ENCODE peak calls at places on chromosomes 2 and 18, in eight cellular contexts. A, F, U, C, H, T, K and Z are unnamed samples.

GRCh38 chr2:170465241-170465640 is 249.9 kb upstream of the SP5 start:
- DNase-seq in T (no peak), K (no peak), A (no peak), F (peak; percentile 59), U (no peak), C (no peak), H (no peak), Z (no peak)

GRCh38 chr2:241551998-241552737 is 6.4 kb upstream of the BOK start:
- DNase-seq in K (no peak), T (no peak), C (no peak), U (no peak), H (no peak), A (no peak), F (no peak), Z (no peak)

GRCh38 chr18:26386421-26386820 is 160.2 kb downstream of the TAF4B start:
- DNase-seq in H (no peak), K (no peak), F (no peak), T (no peak), C (no peak), U (no peak), A (no peak), Z (no peak)

GRCh38 chr18:51195602-51196115 is 1.8 kb downstream of the MEX3C start:
- DNase-seq in U (no peak), T (peak; percentile 34), A (no peak), K (peak; percentile 20), H (peak; percentile 14), F (peak; percentile 27), C (peak; percentile 33), Z (peak; percentile 49)

GRCh38 chr2:215863687-215864086 is 149.7 kb downstream of the MREG start:
- DNase-seq in T (no peak), H (no peak), K (no peak), U (no peak), C (no peak), A (no peak), F (no peak), Z (no peak)

GRCh38 chr18:63040788-63041410 is 278.7 kb downstream of the BCL2 start:
- DNase-seq in H (no peak), C (no peak), A (no peak), U (no peak), K (no peak), T (no peak), F (no peak), Z (no peak)

GRCh38 chr2:61900246-61900645 is 5.2 kb upstream of the COMMD1 start:
- DNase-seq in F (no peak), T (no peak), C (no peak), K (no peak), A (no peak), H (no peak), U (no peak), Z (no peak)

GRCh38 chr2:199258291-199258690 is 199.4 kb downstream of the SATB2 start:
- DNase-seq in F (peak; percentile 22), C (no peak), T (no peak), U (no peak), A (no peak), H (no peak), K (no peak), Z (no peak)

GRCh38 chr2:42960835-42961165 is 168.4 kb upstream of the HAAO start:
- DNase-seq in T (no peak), H (no peak), K (no peak), C (no peak), F (no peak), U (no peak), A (no peak), Z (no peak)

GRCh38 chr2:49251766-49252165 is 97.5 kb upstream of the FSHR start:
- DNase-seq in T (no peak), F (no peak), K (no peak), A (no peak), H (no peak), U (no peak), C (no peak), Z (no peak)
- H3K4me3 ChIP-seq in T (no peak overlapping the region), F (no peak overlapping the region), K (no peak overlapping the region), A (no peak overlapping the region), H (no peak overlapping the region), U (no peak overlapping the region), C (no peak overlapping the region), Z (no peak overlapping the region)

DNA sequence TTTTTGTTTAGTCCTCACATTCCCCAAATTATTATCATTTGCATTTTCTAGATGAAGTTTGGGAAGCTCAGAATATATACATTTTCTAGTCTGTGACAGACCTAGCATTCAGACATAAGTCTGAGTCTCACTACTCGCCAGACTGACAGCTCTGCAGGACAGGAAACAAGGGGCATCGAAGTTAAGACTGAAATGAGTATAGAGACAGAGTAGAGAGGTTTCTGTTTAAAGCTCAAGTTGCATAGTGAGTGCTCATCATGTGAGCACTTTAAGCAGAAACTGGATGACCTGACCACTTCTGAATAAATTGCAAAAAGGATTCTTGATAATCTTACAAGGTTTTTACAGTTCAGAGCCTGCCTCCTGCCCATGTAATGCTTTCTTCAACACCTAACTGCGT is 1.1 kb downstream of the HADHB start:
- DNase-seq in F (peak; percentile 26), K (no peak), A (no peak), T (peak; percentile 13), C (no peak), U (no peak), H (no peak), Z (peak; percentile 36)
- H3K4me1 ChIP-seq in F (peaks cover 22% of the 10 kb centered on the region), K (peaks cover 42% of the 10 kb centered on the region), A (peaks cover 47% of the 10 kb centered on the region), T (peaks cover 15% of the 10 kb centered on the region), C (no peaks in the 10 kb centered on the region), U (peaks cover 38% of the 10 kb centered on the region), H (peaks cover 57% of the 10 kb centered on the region), Z (peaks cover 3% of the 10 kb centered on the region)

GRCh38 chr2:231458368-231458767 is 5.9 kb downstream of the NCL start:
- DNase-seq in F (no peak), K (no peak), H (no peak), A (no peak), U (no peak), T (no peak), C (no peak), Z (no peak)

GRCh38 chr2:231455222-231455621 is 9.1 kb downstream of the NCL start:
- DNase-seq in H (no peak), A (no peak), C (no peak), F (no peak), K (no peak), T (no peak), U (no peak), Z (no peak)

GRCh38 chr2:231455890-231456289 is 8.4 kb downstream of the NCL start:
- DNase-seq in T (no peak), H (no peak), F (no peak), U (no peak), C (no peak), A (no peak), K (no peak), Z (no peak)

GRCh38 chr2:231457101-231457500 is 7.2 kb downstream of the NCL start:
- DNase-seq in T (no peak), F (no peak), U (no peak), K (no peak), H (no peak), A (no peak), C (no peak), Z (no peak)

GRCh38 chr2:231456295-231457004 is 7.8 kb downstream of the NCL start:
- DNase-seq in K (no peak), H (no peak), C (no peak), A (no peak), U (no peak), F (no peak), T (no peak), Z (no peak)
- H3K36me3 ChIP-seq in K (peaks cover 89% of the 10 kb centered on the region), H (peaks cover 91% of the 10 kb centered on the region), C (peaks cover 55% of the 10 kb centered on the region), A (peaks cover 91% of the 10 kb centered on the region), U (peaks cover 85% of the 10 kb centered on the region), F (peaks cover 91% of the 10 kb centered on the region), T (peaks cover 72% of the 10 kb centered on the region), Z (peaks cover 55% of the 10 kb centered on the region)

GRCh38 chr2:236165491-236166156 is 2.6 kb downstream of the GBX2 start:
- DNase-seq in K (no peak), C (no peak), F (no peak), A (no peak), H (no peak), T (no peak), U (no peak), Z (no peak)
- H3K4me3 ChIP-seq in K (no peak overlapping the region), C (no peak overlapping the region), F (peak overlapping the region; percentile 91), A (no peak overlapping the region), H (peak overlapping the region; percentile 41), T (no peak overlapping the region), U (no peak overlapping the region), Z (peak overlapping the region; percentile 35)

GRCh38 chr2:219772103-219772502 is 144.7 kb downstream of the SLC4A3 start:
- DNase-seq in H (no peak), C (peak; percentile 71), T (no peak), K (no peak), F (no peak), U (no peak), A (no peak), Z (peak; percentile 18)

GRCh38 chr2:219775506-219775905 is 148.1 kb downstream of the SLC4A3 start:
- DNase-seq in C (no peak), T (no peak), A (no peak), H (no peak), F (no peak), K (no peak), U (no peak), Z (no peak)

GRCh38 chr2:219769044-219770030 is 141.9 kb downstream of the SLC4A3 start:
- DNase-seq in F (peak; percentile 13), T (no peak), A (no peak), U (no peak), H (peak; percentile 84), K (no peak), C (no peak), Z (no peak)

GRCh38 chr2:219777388-219777787 is 150.0 kb downstream of the SLC4A3 start:
- DNase-seq in T (peak; percentile 8), U (no peak), K (no peak), C (no peak), A (no peak), H (no peak), F (no peak), Z (no peak)

DNA sequence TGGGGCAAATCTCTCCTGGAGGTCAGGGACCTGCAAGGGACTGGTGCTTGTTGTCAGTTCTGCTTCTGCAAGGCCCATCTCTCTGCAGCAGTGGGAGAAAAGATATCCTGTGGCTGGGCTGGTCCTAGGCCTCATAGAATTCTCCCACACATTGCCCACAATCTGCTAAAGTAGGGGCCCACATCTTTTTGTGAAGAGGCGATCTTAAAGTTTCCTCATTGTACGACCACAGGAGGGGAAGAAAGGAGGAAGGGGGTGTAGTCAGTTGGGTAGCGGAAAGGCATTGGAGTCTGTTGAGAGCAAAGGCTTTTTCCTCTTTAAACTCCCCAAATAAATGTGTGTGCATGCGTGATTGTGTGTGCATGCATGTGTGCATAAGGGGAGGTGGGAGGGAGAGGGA is 145.3 kb downstream of the SLC4A3 start:
- DNase-seq in K (no peak), T (no peak), H (no peak), F (no peak), C (no peak), U (no peak), A (no peak), Z (no peak)
- H3K4me1 ChIP-seq in K (no peaks in the 10 kb centered on the region), T (no peaks in the 10 kb centered on the region), H (no peaks in the 10 kb centered on the region), F (no peaks in the 10 kb centered on the region), C (peaks cover 4% of the 10 kb centered on the region), U (peaks cover 27% of the 10 kb centered on the region), A (no peaks in the 10 kb centered on the region), Z (no peaks in the 10 kb centered on the region)